ENCODE peak calls at places on chromosome 9, in nine cellular contexts. J, L, B, Y, R, P, Z, Q and T are unnamed samples.
A peak's percentile ranks its signal among the peaks of the same experiment; 100 is the strongest.

GRCh38 chr9:83937861-83938455 is 16.7 kb upstream of the KIF27 start:
- DNase-seq in J (no peak), Y (peak; percentile 82), R (no peak), B (no peak), Z (peak; percentile 55), L (no peak), Q (peak; percentile 39), P (peak; percentile 45), T (peak; percentile 43)

GRCh38 chr9:116476935-116477381 is 210.1 kb upstream of the TRIM32 start:
- DNase-seq in Y (peak; percentile 15), B (no peak), L (no peak), Z (no peak), R (no peak), Q (no peak), J (no peak), P (no peak), T (no peak)

GRCh38 chr9:22114956-22115355 is 105.9 kb upstream of the CDKN2B start:
- DNase-seq in R (no peak), Z (no peak), P (no peak), Q (no peak), B (no peak), L (no peak), Y (no peak), J (no peak), T (no peak)

GRCh38 chr9:77903666-77904248 is 127.9 kb downstream of the GNAQ start:
- DNase-seq in Y (no peak), Z (no peak), R (no peak), J (no peak), B (no peak), Q (no peak), L (no peak), P (no peak), T (no peak)

GRCh38 chr9:123561055-123561454 is 205.1 kb downstream of the CRB2 start:
- DNase-seq in B (no peak), L (no peak), P (peak; percentile 93), Q (no peak), Y (no peak), Z (no peak), R (no peak), J (no peak), T (no peak)

GRCh38 chr9:16143947-16144890 is 591.4 kb downstream of the CCDC171 start:
- DNase-seq in P (no peak), B (no peak), Y (no peak), L (no peak), Z (no peak), R (no peak), J (no peak), Q (no peak), T (no peak)

GRCh38 chr9:103798620-103799019 is 295.5 kb upstream of the SMC2 start:
- DNase-seq in P (peak; percentile 27), Y (no peak), Q (no peak), J (no peak), R (no peak), L (no peak), Z (peak; percentile 36), B (no peak), T (no peak)

GRCh38 chr9:37906312-37907239 is 2.6 kb upstream of the SLC25A51 start:
- DNase-seq in Z (no peak), R (no peak), P (no peak), L (peak; percentile 48), Y (no peak), J (no peak), B (no peak), Q (no peak), T (no peak)

GRCh38 chr9:10855847-10856246 is 243.0 kb upstream of the PTPRD start:
- DNase-seq in Y (no peak), Q (no peak), J (no peak), B (no peak), L (no peak), R (no peak), P (peak; percentile 4), Z (no peak), T (peak; percentile 17)

GRCh38 chr9:87119328-87119881 is 172.1 kb upstream of the GAS1 start:
- DNase-seq in L (no peak), P (no peak), R (no peak), J (no peak), B (no peak), Q (no peak), Z (no peak), Y (no peak), T (no peak)

GRCh38 chr9:136896027-136896426 is 9.7 kb downstream of the TRAF2 start:
- DNase-seq in Q (no peak), J (no peak), B (no peak), Y (no peak), P (no peak), Z (no peak), R (no peak), L (no peak), T (no peak)

GRCh38 chr9:79116709-79117108 is 455.1 kb upstream of the TLE4 start:
- DNase-seq in Z (no peak), B (no peak), Q (no peak), P (no peak), Y (no peak), J (no peak), L (no peak), R (no peak), T (no peak)

GRCh38 chr9:36357639-36358038 is 42.4 kb downstream of the RNF38 start:
- DNase-seq in R (no peak), Z (no peak), B (no peak), Q (no peak), Y (no peak), P (no peak), J (no peak), L (no peak), T (no peak)

GRCh38 chr9:126719677-126720435 is 85.0 kb upstream of the ZBTB43 start:
- DNase-seq in Q (peak; percentile 81), B (peak; percentile 23), R (peak; percentile 84), Z (peak; percentile 75), Y (peak; percentile 71), J (peak; percentile 36), P (peak; percentile 84), L (peak; percentile 86), T (peak; percentile 79)

GRCh38 chr9:121862973-121863372 is 211.5 kb downstream of the DAB2IP start:
- DNase-seq in L (no peak), Q (no peak), Z (no peak), R (no peak), B (no peak), P (no peak), J (no peak), Y (no peak), T (no peak)

GRCh38 chr9:109297899-109298298 is 23.0 kb downstream of the EPB41L4B start:
- DNase-seq in P (no peak), Q (no peak), Z (no peak), B (no peak), L (no peak), Y (no peak), R (no peak), J (no peak), T (no peak)

GRCh38 chr9:121975801-121976277 is 117.3 kb downstream of the TTLL11 start:
- DNase-seq in B (no peak), Y (no peak), J (no peak), Z (no peak), R (no peak), P (no peak), L (no peak), Q (no peak), T (no peak)

GRCh38 chr9:112168197-112168596 is 6.9 kb downstream of the SUSD1 start:
- DNase-seq in Z (no peak), P (no peak), B (no peak), Q (no peak), J (no peak), Y (no peak), R (no peak), L (no peak), T (no peak)

GRCh38 chr9:97737429-97737828 is 40.3 kb upstream of the XPA start:
- DNase-seq in Y (no peak), J (no peak), P (no peak), R (no peak), B (no peak), Q (no peak), L (no peak), Z (no peak), T (no peak)

GRCh38 chr9:110065527-110065926 is 142.4 kb downstream of the C9orf152 start:
- DNase-seq in Q (no peak), R (no peak), L (no peak), P (no peak), B (no peak), Y (no peak), Z (no peak), J (no peak), T (no peak)

GRCh38 chr9:35029852-35030251 is 40.3 kb downstream of the DNAJB5 start:
- DNase-seq in L (no peak), P (no peak), J (no peak), R (no peak), Q (no peak), Y (peak; percentile 42), Z (no peak), B (no peak), T (no peak)

GRCh38 chr9:77451507-77451906 is 196.6 kb downstream of the GNA14 start:
- DNase-seq in L (no peak), Z (no peak), P (no peak), R (no peak), Y (no peak), J (no peak), B (no peak), Q (no peak), T (no peak)

GRCh38 chr9:20512636-20513035 is 109.7 kb downstream of the MLLT3 start:
- DNase-seq in R (no peak), L (no peak), J (no peak), Q (no peak), Y (no peak), Z (no peak), B (no peak), P (no peak), T (no peak)

GRCh38 chr9:95363051-95363841 is 45.7 kb upstream of the FANCC start:
- DNase-seq in Q (no peak), J (no peak), R (no peak), L (no peak), B (no peak), P (no peak), Y (peak; percentile 58), Z (no peak), T (no peak)

GRCh38 chr9:116767219-116767618 is 80.1 kb downstream of the TRIM32 start:
- DNase-seq in Z (no peak), R (no peak), L (no peak), J (no peak), Q (no peak), B (no peak), P (peak; percentile 33), Y (no peak), T (no peak)

GRCh38 chr9:83572524-83572923 is 34.3 kb upstream of the FRMD3 start:
- DNase-seq in P (no peak), Z (no peak), J (no peak), R (no peak), B (no peak), L (no peak), Y (no peak), Q (no peak), T (no peak)

GRCh38 chr9:124695280-124695890 is 75.7 kb downstream of the NR6A1 start:
- DNase-seq in P (no peak), L (no peak), Q (no peak), Z (no peak), Y (no peak), R (no peak), J (no peak), B (no peak), T (no peak)

GRCh38 chr9:18632624-18633407 is 158.9 kb downstream of the ADAMTSL1 start:
- DNase-seq in Z (no peak), P (no peak), Q (no peak), Y (no peak), J (no peak), B (no peak), L (peak; percentile 66), R (no peak), T (no peak)

GRCh38 chr9:114280636-114281315 is 42.1 kb upstream of the ORM1 start:
- DNase-seq in Y (no peak), Z (no peak), B (no peak), L (peak; percentile 37), P (no peak), R (no peak), Q (no peak), J (no peak), T (no peak)

GRCh38 chr9:35656841-35657326 is 935 bp downstream of the RMRP start:
- DNase-seq in R (no peak), Z (no peak), Y (no peak), B (no peak), L (peak; percentile 79), P (no peak), J (no peak), Q (no peak), T (no peak)

GRCh38 chr9:6230037-6230778 is 14.6 kb downstream of the IL33 start:
- DNase-seq in Q (no peak), R (no peak), Z (no peak), J (no peak), P (no peak), Y (no peak), L (no peak), B (no peak), T (no peak)